ENCODE peak calls at places on chromosomes 13 and 19, in four cellular contexts. One of them, this sample, is unnamed.

GRCh38 chr13:77545626-77546412 is 10.3 kb downstream of the SCEL start:
- DNase-seq in SJSA1: no peak
- DNase-seq in H9: no peak
- DNase-seq in HTR-8/SVneo: no peak
- DNase-seq in this sample: no peak

GRCh38 chr19:543912-544608 is at the start of gene GZMM:
- DNase-seq in SJSA1: no peak
- DNase-seq in H9: peak; percentile 23
- DNase-seq in HTR-8/SVneo: no peak
- DNase-seq in this sample: no peak

GRCh38 chr13:33490461-33491327 is 205.1 kb upstream of the STARD13 start:
- DNase-seq in SJSA1: no peak
- DNase-seq in H9: peak; percentile 86
- DNase-seq in HTR-8/SVneo: no peak
- DNase-seq in this sample: peak; percentile 40

GRCh38 chr13:114105351-114106225 is 26.8 kb downstream of the RASA3 start:
- DNase-seq in SJSA1: no peak
- DNase-seq in H9: no peak
- DNase-seq in HTR-8/SVneo: no peak
- DNase-seq in this sample: peak; percentile 79

GRCh38 chr13:41050041-41050440 is 11.3 kb upstream of the WBP4 start:
- DNase-seq in SJSA1: no peak
- DNase-seq in H9: no peak
- DNase-seq in HTR-8/SVneo: no peak
- DNase-seq in this sample: no peak

GRCh38 chr19:54425382-54425723 is 10.1 kb downstream of the TTYH1 start:
- DNase-seq in SJSA1: no peak
- DNase-seq in H9: no peak
- DNase-seq in HTR-8/SVneo: no peak
- DNase-seq in this sample: no peak

GRCh38 chr13:60134376-60134775 is 29.4 kb downstream of the DIAPH3 start:
- DNase-seq in SJSA1: no peak
- DNase-seq in H9: peak; percentile 52
- DNase-seq in HTR-8/SVneo: no peak
- DNase-seq in this sample: no peak

GRCh38 chr13:50969691-50970090 is 60.1 kb downstream of the RNASEH2B start:
- DNase-seq in SJSA1: no peak
- DNase-seq in H9: peak; percentile 77
- DNase-seq in HTR-8/SVneo: no peak
- DNase-seq in this sample: peak; percentile 79

GRCh38 chr19:1445185-1445931 is 4.6 kb upstream of the APC2 start:
- DNase-seq in SJSA1: peak; percentile 67
- DNase-seq in H9: peak; percentile 75
- DNase-seq in HTR-8/SVneo: peak; percentile 81
- DNase-seq in this sample: peak; percentile 87

GRCh38 chr13:114310961-114311360 is 3.3 kb upstream of the CHAMP1 start:
- DNase-seq in SJSA1: no peak
- DNase-seq in H9: no peak
- DNase-seq in HTR-8/SVneo: no peak
- DNase-seq in this sample: no peak

GRCh38 chr19:4624733-4625362 is 14.5 kb upstream of the TNFAIP8L1 start:
- DNase-seq in SJSA1: no peak
- DNase-seq in H9: peak; percentile 87
- DNase-seq in HTR-8/SVneo: no peak
- DNase-seq in this sample: peak; percentile 69

GRCh38 chr13:31522431-31522830 is 216.9 kb upstream of the RXFP2 start:
- DNase-seq in SJSA1: no peak
- DNase-seq in H9: no peak
- DNase-seq in HTR-8/SVneo: no peak
- DNase-seq in this sample: no peak

GRCh38 chr13:112641456-112641855 is 48.4 kb upstream of the ATP11A start:
- DNase-seq in SJSA1: no peak
- DNase-seq in H9: no peak
- DNase-seq in HTR-8/SVneo: no peak
- DNase-seq in this sample: no peak

GRCh38 chr19:4208385-4209094 is 20.8 kb upstream of the EBI3 start:
- DNase-seq in SJSA1: no peak
- DNase-seq in H9: peak; percentile 61
- DNase-seq in HTR-8/SVneo: no peak
- DNase-seq in this sample: peak; percentile 85

GRCh38 chr19:11204943-11205349 is 7.6 kb upstream of the KANK2 start:
- DNase-seq in SJSA1: no peak
- DNase-seq in H9: no peak
- DNase-seq in HTR-8/SVneo: no peak
- DNase-seq in this sample: no peak

GRCh38 chr13:113969973-113970611 is 3.8 kb downstream of the C13orf46 start:
- DNase-seq in SJSA1: no peak
- DNase-seq in H9: no peak
- DNase-seq in HTR-8/SVneo: no peak
- DNase-seq in this sample: no peak

GRCh38 chr13:99215466-99215865 is 14.8 kb downstream of the UBAC2 start:
- DNase-seq in SJSA1: no peak
- DNase-seq in H9: peak; percentile 43
- DNase-seq in HTR-8/SVneo: no peak
- DNase-seq in this sample: no peak

GRCh38 chr13:52446265-52446664 is 4.2 kb downstream of the VPS36 start:
- DNase-seq in SJSA1: no peak
- DNase-seq in H9: no peak
- DNase-seq in HTR-8/SVneo: no peak
- DNase-seq in this sample: no peak

GRCh38 chr19:29568036-29568788 is 37.9 kb upstream of the POP4 start:
- DNase-seq in SJSA1: no peak
- DNase-seq in H9: no peak
- DNase-seq in HTR-8/SVneo: no peak
- DNase-seq in this sample: peak; percentile 40

GRCh38 chr13:37225414-37226047 is 120.1 kb upstream of the CSNK1A1L start:
- DNase-seq in SJSA1: no peak
- DNase-seq in H9: no peak
- DNase-seq in HTR-8/SVneo: no peak
- DNase-seq in this sample: no peak

This sample was measured in ELF-1.